ENCODE peak calls at places on chromosomes 1 and 21, in four cellular contexts. E, I, U and B are unnamed samples.

GRCh38 chr21:45636921-45637646 is 6.4 kb upstream of the PCBP3 start:
- DNase-seq in U (no peak), I (no peak), E (no peak), B (peak)

GRCh38 chr1:219567341-219567947 is 45.5 kb downstream of the ZC3H11B start:
- DNase-seq in I (no peak), E (no peak), U (no peak), B (no peak)

GRCh38 chr1:210233495-210234253 is 1.1 kb downstream of the SERTAD4 start:
- DNase-seq in U (no peak), I (no peak), E (peak), B (no peak)

GRCh38 chr21:35963920-35964451 is 96.3 kb downstream of the SETD4 start:
- DNase-seq in U (no peak), I (no peak), E (no peak), B (no peak)

GRCh38 chr1:11730429-11730861 is 5.5 kb upstream of the AGTRAP start:
- DNase-seq in I (no peak), E (peak), U (no peak), B (no peak)

GRCh38 chr1:14137411-14138134 is 437.6 kb downstream of the PRDM2 start:
- DNase-seq in U (no peak), E (no peak), I (no peak), B (no peak)

GRCh38 chr1:156492591-156493080 is 7.9 kb downstream of the MEF2D start:
- DNase-seq in I (peak), U (no peak), E (peak), B (no peak)

GRCh38 chr1:241918879-241919278 is 38.7 kb upstream of the BECN2 start:
- DNase-seq in U (no peak), I (no peak), E (no peak), B (no peak)

GRCh38 chr1:10829067-10829818 is 32.8 kb upstream of the CASZ1 start:
- DNase-seq in U (no peak), E (no peak), I (no peak), B (no peak)

GRCh38 chr1:225848044-225848955 is 33.9 kb downstream of the TMEM63A start:
- DNase-seq in U (no peak), E (no peak), I (no peak), B (no peak)

GRCh38 chr1:209787551-209787950 is 3.2 kb upstream of the C1orf74 start:
- DNase-seq in U (no peak), I (no peak), E (peak), B (no peak)

GRCh38 chr1:10179751-10180150 is 30.6 kb upstream of the KIF1B start:
- DNase-seq in I (no peak), U (no peak), E (no peak), B (no peak)

GRCh38 chr1:174726167-174726879 is 273.4 kb upstream of the CACYBP start:
- DNase-seq in E (no peak), U (no peak), I (no peak), B (no peak)

GRCh38 chr21:25960423-25960822 is 210.1 kb downstream of the APP start:
- DNase-seq in E (no peak), I (no peak), U (no peak), B (no peak)

GRCh38 chr1:228274452-228275153 is 66.8 kb downstream of the OBSCN start:
- DNase-seq in U (no peak), E (no peak), I (no peak), B (peak)

GRCh38 chr21:46096997-46097825 is 701 bp upstream of the COL6A2 start:
- DNase-seq in I (peak), U (no peak), E (peak), B (no peak)

GRCh38 chr1:213675043-213675442 is 312.7 kb upstream of the PROX1 start:
- DNase-seq in U (no peak), E (no peak), I (no peak), B (no peak)

GRCh38 chr1:110523011-110523410 is 4.0 kb upstream of the KCNA10 start:
- DNase-seq in U (no peak), E (no peak), I (peak), B (no peak)

GRCh38 chr1:41362357-41362721 is 1.1 kb downstream of the FOXO6 start:
- DNase-seq in I (no peak), U (no peak), E (no peak), B (no peak)

GRCh38 chr21:33121715-33122475 is 52.0 kb downstream of the OLIG1 start:
- DNase-seq in E (no peak), I (no peak), U (no peak), B (no peak)

GRCh38 chr1:229129306-229130027 is 141.4 kb upstream of the RAB4A start:
- DNase-seq in U (no peak), E (peak), I (no peak), B (no peak)

GRCh38 chr1:163055531-163055930 is 13.6 kb upstream of the RGS4 start:
- DNase-seq in E (no peak), U (no peak), I (no peak), B (no peak)

GRCh38 chr1:5238351-5239123 is 584.1 kb downstream of the AJAP1 start:
- DNase-seq in U (no peak), I (no peak), E (no peak), B (no peak)

GRCh38 chr1:19664453-19665043 is at the start of gene HTR6:
- DNase-seq in I (no peak), E (no peak), U (no peak), B (no peak)

GRCh38 chr1:30753660-30754123 is 3.9 kb downstream of the LAPTM5 start:
- DNase-seq in E (no peak), I (no peak), U (no peak), B (no peak)

GRCh38 chr21:33111577-33111976 is 41.6 kb downstream of the OLIG1 start:
- DNase-seq in U (no peak), E (no peak), I (no peak), B (no peak)

DNA sequence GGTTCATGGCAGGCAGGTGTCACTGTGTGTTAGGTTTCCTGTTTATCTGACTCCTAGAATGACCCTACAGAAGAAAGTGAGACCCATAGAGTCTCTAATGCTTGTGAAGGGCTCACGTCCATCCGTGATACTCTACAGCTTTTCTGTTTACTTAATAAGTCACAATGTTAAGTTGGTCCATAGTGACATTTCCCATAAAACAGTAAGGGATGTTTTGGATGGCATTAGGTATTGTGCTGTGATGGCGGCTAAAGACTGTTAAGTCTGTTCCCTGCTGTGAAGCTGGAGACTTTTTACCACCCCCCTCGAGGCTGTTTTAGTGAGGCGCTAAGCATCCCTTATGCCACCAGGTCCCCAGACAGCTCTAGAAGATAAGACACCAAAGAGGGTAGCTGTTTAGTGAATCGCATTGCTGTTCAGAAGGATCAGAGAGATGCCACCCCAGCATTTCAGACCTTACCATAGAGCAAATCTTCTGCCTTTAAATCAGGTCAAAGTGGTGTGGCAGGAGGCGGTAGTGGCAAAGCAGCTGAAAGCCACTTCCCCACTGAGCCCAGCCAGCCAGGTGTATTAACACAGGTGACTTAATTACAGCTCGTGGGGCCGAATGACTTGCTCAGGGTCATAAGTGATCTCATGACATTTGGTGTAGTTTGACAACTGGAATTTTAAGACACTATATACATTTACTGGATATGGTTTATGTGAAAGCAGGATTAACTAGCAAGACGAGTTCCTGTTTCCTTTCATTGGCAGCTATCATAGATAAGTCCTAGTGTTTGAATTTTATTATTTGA is 25.0 kb downstream of the SLC37A1 start:
- DNase-seq in I (no peak), U (no peak), E (no peak), B (no peak)
- TF ChIP-seq CTCF in I (no peak), U (no peak), E (no peak), B (no peak)

GRCh38 chr1:78038071-78038470 is 7.7 kb upstream of the GIPC2 start:
- DNase-seq in I (no peak), U (no peak), E (no peak), B (no peak)
- TF ChIP-seq CTCF in I (no peak), U (no peak), E (no peak), B (no peak)

DNA sequence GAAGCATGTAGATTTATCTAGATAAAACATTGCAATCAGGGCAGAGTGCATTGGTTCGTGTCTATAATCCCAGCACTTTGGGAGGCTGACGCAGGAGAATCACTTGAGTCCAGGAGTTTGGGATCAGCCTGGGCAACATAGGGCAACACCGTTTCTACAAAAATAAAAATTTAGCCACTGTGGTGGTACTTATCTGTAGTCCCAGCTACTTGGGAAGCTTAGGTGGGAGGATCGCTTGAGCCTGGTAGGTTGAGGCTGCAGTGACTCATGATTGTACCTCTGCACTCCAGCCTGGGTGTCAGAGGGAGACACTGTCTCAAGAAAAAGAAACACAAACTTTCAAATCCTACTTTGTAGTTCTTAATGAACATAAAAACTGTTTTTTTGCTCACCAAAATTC is 64.2 kb upstream of the RCC1 start:
- DNase-seq in U (no peak), I (no peak), E (no peak), B (no peak)
- TF ChIP-seq CTCF in U (no peak), I (no peak), E (no peak), B (no peak)

DNA sequence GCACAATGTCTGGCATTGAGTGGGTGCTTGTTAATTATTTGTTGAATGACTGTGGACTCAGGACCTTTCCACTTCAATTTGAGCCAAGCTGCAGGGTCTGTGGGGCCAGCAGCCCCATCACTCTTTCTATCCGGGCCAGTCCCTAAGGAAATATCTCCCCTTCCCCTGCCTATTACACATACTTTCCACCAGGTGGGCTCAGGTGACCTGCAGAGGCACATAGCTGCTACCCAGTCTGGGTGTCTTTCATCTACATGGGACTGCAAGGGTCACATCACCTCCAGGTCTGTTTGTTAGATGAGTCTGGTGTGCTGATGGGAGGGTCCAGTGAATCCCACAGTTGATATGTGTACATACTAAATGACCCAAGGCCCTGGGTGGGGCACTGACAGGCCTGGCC is 59.6 kb upstream of the KDM4A start:
- DNase-seq in U (no peak), E (no peak), I (no peak), B (no peak)
- TF ChIP-seq CTCF in U (no peak), E (no peak), I (no peak), B (no peak)

GRCh38 chr1:236710328-236710892 is 24.1 kb downstream of the ACTN2 start:
- DNase-seq in U (no peak), E (no peak), I (no peak), B (peak)

GRCh38 chr1:236701782-236702181 is 15.5 kb downstream of the ACTN2 start:
- DNase-seq in U (no peak), I (no peak), E (no peak), B (no peak)

GRCh38 chr1:236700903-236701302 is 14.6 kb downstream of the ACTN2 start:
- DNase-seq in E (no peak), I (peak), U (no peak), B (no peak)

GRCh38 chr1:236702995-236703394 is 16.7 kb downstream of the ACTN2 start:
- DNase-seq in E (no peak), U (no peak), I (no peak), B (no peak)

GRCh38 chr1:236705771-236706565 is 19.7 kb downstream of the ACTN2 start:
- DNase-seq in E (no peak), I (no peak), U (no peak), B (no peak)
- TF ChIP-seq CTCF in E (no peak), I (no peak), U (no peak), B (no peak)

GRCh38 chr1:99464738-99465137 is 181.2 kb upstream of the PALMD start:
- DNase-seq in U (no peak), I (no peak), E (no peak), B (no peak)
- TF ChIP-seq CTCF in U (no peak), I (no peak), E (no peak), B (no peak)